ENCODE peak calls at places on chromosomes 1 and 21, in four cellular contexts. X is stimulated activated CD4-positive, alpha-beta T cell treated with anti-CD3 and anti-CD28 coated beads, Interleukin-4, amount 100 ng/mL, for 48 hours; C is cerebellar cortex; K is NCI-H1092 treated with DMSO at 0.1 percent for 48 hours. J is an unnamed sample.

GRCh38 chr1:113409363-113409762 is 19.0 kb downstream of the MAGI3 start:
- DNase-seq in C (no peak), K (no peak), X (no peak), J (no peak)

GRCh38 chr1:8348777-8349472 is 31.0 kb downstream of the SLC45A1 start:
- DNase-seq in C (peak; percentile 62), X (peak; percentile 62), K (peak; percentile 61), J (peak; percentile 75)

GRCh38 chr1:19845166-19845954 is 30.3 kb upstream of the RNF186 start:
- DNase-seq in C (no peak), X (no peak), K (no peak), J (no peak)

GRCh38 chr21:42991992-42992740 is 17.8 kb downstream of the PKNOX1 start:
- DNase-seq in X (no peak), C (no peak), K (no peak), J (no peak)

GRCh38 chr1:37958690-37959089 is 11.8 kb upstream of the INPP5B start:
- DNase-seq in C (no peak), X (no peak), K (no peak), J (no peak)

GRCh38 chr1:246651012-246651411 is 73.2 kb upstream of the SCCPDH start:
- DNase-seq in K (no peak), C (no peak), X (no peak), J (no peak)

GRCh38 chr1:211036701-211037494 is 97.0 kb downstream of the KCNH1 start:
- DNase-seq in K (no peak), C (no peak), X (no peak), J (no peak)

GRCh38 chr1:22239378-22239777 is 96.5 kb upstream of the WNT4 start:
- DNase-seq in C (no peak), K (no peak), X (no peak), J (no peak)

GRCh38 chr1:33348676-33349080 is 27.8 kb upstream of the A3GALT2 start:
- DNase-seq in X (peak; percentile 6), C (no peak), K (peak; percentile 43), J (no peak)

GRCh38 chr1:93907718-93908117 is 1.5 kb downstream of the GCLM start:
- DNase-seq in K (peak; percentile 42), X (no peak), C (no peak), J (no peak)

GRCh38 chr1:246068619-246069509 is 438.2 kb downstream of the SMYD3 start:
- DNase-seq in X (no peak), K (no peak), C (no peak), J (no peak)

GRCh38 chr21:42525676-42526378 is 12.2 kb downstream of the SLC37A1 start:
- DNase-seq in X (no peak), C (no peak), K (peak; percentile 65), J (no peak)

GRCh38 chr1:38068220-38068979 is 21.8 kb upstream of the POU3F1 start:
- DNase-seq in K (no peak), X (no peak), C (no peak), J (no peak)

GRCh38 chr1:156419863-156420208 is 50.8 kb downstream of the RHBG start:
- DNase-seq in K (no peak), X (no peak), C (no peak), J (no peak)

GRCh38 chr1:112727716-112728115 is 12.6 kb upstream of the PPM1J start:
- DNase-seq in K (no peak), X (no peak), C (no peak), J (no peak)

GRCh38 chr1:244049142-244049968 is 1.7 kb upstream of the ZBTB18 start:
- DNase-seq in X (no peak), C (peak; percentile 41), K (peak; percentile 47), J (no peak)

GRCh38 chr1:226798427-226799411 is 59.6 kb upstream of the ITPKB start:
- DNase-seq in K (no peak), C (no peak), X (peak; percentile 51), J (no peak)

GRCh38 chr1:3903141-3904005 is 3.3 kb upstream of the C1orf174 start:
- DNase-seq in C (peak; percentile 11), X (no peak), K (no peak), J (no peak)

GRCh38 chr1:211638723-211639122 is 36.7 kb downstream of the NEK2 start:
- DNase-seq in X (no peak), C (no peak), K (no peak), J (no peak)

GRCh38 chr1:246213036-246213435 is 294.0 kb downstream of the SMYD3 start:
- DNase-seq in C (no peak), X (no peak), K (no peak), J (no peak)

GRCh38 chr1:96683931-96684330 is 37.7 kb upstream of the PTBP2 start:
- DNase-seq in C (no peak), X (no peak), K (no peak), J (no peak)

GRCh38 chr1:5297199-5297877 is 642.9 kb downstream of the AJAP1 start:
- DNase-seq in K (no peak), X (no peak), C (no peak), J (no peak)

GRCh38 chr1:25692560-25692959 is 76.0 kb downstream of the MAN1C1 start:
- DNase-seq in K (peak; percentile 39), X (no peak), C (no peak), J (no peak)

J was measured in type B pancreatic cell.